ENCODE peak calls at places on chromosome 1, in four cellular contexts. X, T, K and J are unnamed samples.

GRCh38 chr1:211934315-211934714 is 101.0 kb downstream of the INTS7 start:
- DNase-seq in K (no peak), X (no peak), T (no peak), J (no peak)

GRCh38 chr1:224732367-224733006 is 116.4 kb downstream of the CNIH3 start:
- DNase-seq in T (no peak), K (no peak), X (no peak), J (no peak)

GRCh38 chr1:205633421-205633976 is 1.7 kb upstream of the ELK4 start:
- DNase-seq in T (no peak), K (no peak), X (peak; percentile 34), J (no peak)

GRCh38 chr1:9561429-9561828 is 22.2 kb downstream of the SLC25A33 start:
- DNase-seq in T (no peak), X (peak; percentile 78), K (no peak), J (no peak)

GRCh38 chr1:157136133-157136532 is 2.1 kb downstream of the ETV3 start:
- DNase-seq in X (peak; percentile 25), T (no peak), K (no peak), J (no peak)

GRCh38 chr1:116147972-116148371 is 36.8 kb downstream of the MAB21L3 start:
- DNase-seq in K (no peak), T (no peak), X (no peak), J (no peak)

GRCh38 chr1:156963621-156964020 is 43.2 kb downstream of the LRRC71 start:
- DNase-seq in X (no peak), K (no peak), T (no peak), J (no peak)

GRCh38 chr1:175968486-175969182 is 225.2 kb upstream of the TNR start:
- DNase-seq in K (no peak), X (no peak), T (no peak), J (no peak)

GRCh38 chr1:62433861-62434611 is 2.8 kb upstream of the USP1 start:
- DNase-seq in K (no peak), T (no peak), X (no peak), J (no peak)

GRCh38 chr1:161307892-161308638 is 1.7 kb downstream of the MPZ start:
- DNase-seq in X (no peak), T (no peak), K (no peak), J (no peak)
- H3K27ac ChIP-seq in X (no peak overlapping the region), T (no peak overlapping the region), K (no peak overlapping the region), J (no peak overlapping the region)

GRCh38 chr1:203655656-203656055 is 29.0 kb downstream of the ATP2B4 start:
- DNase-seq in X (no peak), K (no peak), T (no peak), J (no peak)
- H3K27ac ChIP-seq in X (no peak overlapping the region), K (no peak overlapping the region), T (no peak overlapping the region), J (no peak overlapping the region)

DNA sequence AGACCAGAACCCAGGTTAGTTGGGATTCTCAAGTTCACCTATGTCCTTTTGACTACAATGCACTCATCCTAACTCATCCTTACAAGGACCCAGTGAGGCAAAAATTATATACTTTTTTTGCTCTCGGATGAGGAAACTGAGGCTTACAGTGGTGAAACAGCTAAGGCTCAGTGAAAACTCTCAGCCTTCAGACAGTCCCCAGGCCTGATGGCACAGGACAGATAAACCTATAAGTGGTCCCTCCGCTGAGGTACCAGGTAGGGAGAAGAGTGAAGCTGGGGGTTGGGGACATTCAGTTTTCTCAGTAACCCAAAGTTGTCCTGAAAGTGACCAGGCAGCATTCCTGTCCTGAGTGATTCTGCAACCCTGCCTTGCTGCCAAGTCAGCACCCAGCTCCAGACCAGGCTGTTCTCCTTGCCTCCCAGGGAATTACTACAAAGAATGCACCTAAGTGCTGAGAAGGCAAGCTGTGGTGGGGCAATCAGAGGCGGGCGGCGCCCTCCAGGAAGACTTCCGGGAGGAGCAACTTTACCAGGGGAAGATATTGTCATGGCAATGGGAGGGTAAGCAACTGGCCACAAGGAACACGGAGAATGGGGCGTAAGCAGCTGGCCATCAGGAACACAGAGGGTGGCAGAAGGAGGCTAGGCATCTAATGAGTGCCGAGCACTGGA is 4.6 kb downstream of the TENT5B start:
- DNase-seq in X (no peak), K (no peak), T (no peak), J (no peak)
- H3K27ac ChIP-seq in X (peak overlapping the region; percentile 99), K (no peak overlapping the region), T (peak overlapping the region; percentile 91), J (no peak overlapping the region)

GRCh38 chr1:101025283-101025679 is 303 bp downstream of the DPH5 start:
- DNase-seq in T (no peak), K (no peak), X (no peak), J (peak; percentile 62)
- H3K27ac ChIP-seq in T (peak overlapping the region; percentile 61), K (peak overlapping the region; percentile 69), X (peak overlapping the region; percentile 78), J (peak overlapping the region; percentile 71)

GRCh38 chr1:23695667-23696066 is 4.1 kb downstream of the RPL11 start:
- DNase-seq in K (no peak), X (no peak), T (no peak), J (no peak)

GRCh38 chr1:23691499-23692307 is at the start of gene RPL11:
- DNase-seq in T (peak; percentile 72), K (peak; percentile 88), X (peak; percentile 94), J (peak; percentile 79)

GRCh38 chr1:23694371-23694770 is 2.8 kb downstream of the RPL11 start:
- DNase-seq in X (no peak), T (no peak), K (no peak), J (no peak)

GRCh38 chr1:23692308-23692871 is 784 bp downstream of the RPL11 start:
- DNase-seq in X (no peak), T (no peak), K (no peak), J (no peak)

DNA sequence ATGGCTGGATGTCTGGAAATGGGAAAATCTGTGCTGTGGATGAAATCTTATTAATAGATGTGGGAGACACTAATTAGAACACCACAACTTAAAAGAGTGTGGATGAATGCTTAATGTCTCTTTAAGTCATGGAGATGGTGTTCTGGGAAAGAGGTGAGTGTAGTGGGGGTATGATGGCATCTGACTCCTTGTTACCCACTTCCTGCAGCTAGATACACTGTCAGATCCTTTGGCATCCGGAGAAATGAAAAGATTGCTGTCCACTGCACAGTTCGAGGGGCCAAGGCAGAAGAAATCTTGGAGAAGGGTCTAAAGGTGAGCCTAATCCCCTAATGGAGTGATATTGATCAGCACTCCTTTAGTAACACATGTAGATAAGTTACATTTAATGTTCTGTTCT is 2.0 kb downstream of the RPL11 start:
- DNase-seq in X (no peak), K (no peak), T (no peak), J (no peak)
- H3K27ac ChIP-seq in X (no peak overlapping the region), K (no peak overlapping the region), T (no peak overlapping the region), J (no peak overlapping the region)

DNA sequence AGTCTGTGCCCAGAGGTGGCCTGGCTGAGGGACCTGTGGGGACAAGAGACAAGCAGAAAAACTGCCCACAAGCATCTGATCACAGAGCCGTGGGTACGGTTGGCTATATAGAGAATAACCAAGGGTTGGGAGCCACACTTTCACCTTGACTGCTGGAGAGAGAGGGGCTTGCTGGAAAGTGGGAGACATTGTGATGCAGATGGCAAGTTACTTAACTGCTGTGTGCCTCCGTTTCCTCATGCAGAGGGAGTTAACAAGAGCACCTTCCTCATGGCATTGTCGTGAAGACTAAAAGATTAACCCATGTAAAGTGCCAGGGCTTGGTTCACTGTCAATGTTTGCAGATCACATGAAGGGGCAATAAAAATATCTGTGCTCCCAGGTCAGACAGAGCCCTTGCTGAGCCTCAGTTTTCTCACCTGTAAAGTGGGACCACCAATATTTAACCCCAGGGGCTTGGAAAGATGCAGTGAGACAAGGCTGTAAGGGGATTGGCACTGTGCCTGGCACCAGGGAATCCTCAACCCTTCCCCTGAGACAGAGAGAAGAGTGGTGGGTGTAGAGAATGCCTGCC is 52.8 kb downstream of the SDC3 start:
- DNase-seq in X (no peak), K (no peak), T (no peak), J (no peak)
- H3K27ac ChIP-seq in X (no peak overlapping the region), K (no peak overlapping the region), T (no peak overlapping the region), J (no peak overlapping the region)

DNA sequence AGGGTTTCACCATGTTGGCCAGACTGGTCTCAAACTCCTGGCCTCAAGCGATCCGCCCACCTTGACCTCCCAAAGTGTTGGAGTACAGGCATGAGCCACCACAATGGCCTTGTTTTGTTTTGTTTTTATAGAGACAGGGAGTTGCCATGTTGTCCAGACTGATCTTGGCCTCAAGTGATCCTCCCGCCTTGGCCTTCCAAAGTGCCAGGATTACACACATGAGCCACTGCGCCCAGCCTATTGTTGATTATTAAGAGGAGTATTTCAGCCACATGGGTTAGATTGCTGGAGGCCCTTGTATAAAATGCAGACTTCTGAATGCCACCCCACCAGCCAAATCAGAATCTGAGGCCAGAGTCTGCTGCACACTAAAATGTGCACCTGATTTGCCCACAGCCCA is 57.2 kb upstream of the ANGPTL1 start:
- DNase-seq in X (no peak), T (no peak), K (no peak), J (no peak)
- H3K27ac ChIP-seq in X (no peak overlapping the region), T (no peak overlapping the region), K (no peak overlapping the region), J (no peak overlapping the region)